ENCODE peak calls at places on chromosomes 1 and 21, in four cellular contexts. One of them, this sample, is unnamed.

GRCh38 chr1:30106125-30106524 is 617.3 kb downstream of the MATN1 start:
- DNase-seq in GM12878: no peak
- DNase-seq in K562: peak
- DNase-seq in HepG2: peak
- DNase-seq in this sample: peak

GRCh38 chr1:221069178-221069903 is 190.1 kb downstream of the HLX start:
- DNase-seq in K562: no peak
- DNase-seq in HepG2: no peak
- DNase-seq in GM12878: peak
- DNase-seq in this sample: no peak

GRCh38 chr1:50214764-50215163 is 106.0 kb downstream of the ELAVL4 start:
- DNase-seq in K562: no peak
- DNase-seq in HepG2: peak
- DNase-seq in GM12878: no peak
- DNase-seq in this sample: no peak

GRCh38 chr1:225428066-225428878 is 434 bp upstream of the LBR start:
- DNase-seq in GM12878: peak
- DNase-seq in HepG2: peak
- DNase-seq in K562: peak
- DNase-seq in this sample: peak

GRCh38 chr1:203673550-203674411 is 47.1 kb downstream of the ATP2B4 start:
- DNase-seq in K562: peak
- DNase-seq in HepG2: peak
- DNase-seq in GM12878: no peak
- DNase-seq in this sample: no peak

GRCh38 chr21:16082038-16082816 is 352.4 kb downstream of the USP25 start:
- DNase-seq in HepG2: no peak
- DNase-seq in GM12878: no peak
- DNase-seq in K562: no peak
- DNase-seq in this sample: no peak

GRCh38 chr1:79090985-79091384 is 84.5 kb upstream of the ADGRL4 start:
- DNase-seq in HepG2: no peak
- DNase-seq in GM12878: no peak
- DNase-seq in K562: no peak
- DNase-seq in this sample: no peak

GRCh38 chr1:12433323-12434053 is 184.5 kb downstream of the DHRS3 start:
- DNase-seq in HepG2: peak
- DNase-seq in GM12878: no peak
- DNase-seq in K562: peak
- DNase-seq in this sample: peak

GRCh38 chr1:109501644-109502367 is 7.7 kb downstream of the AMIGO1 start:
- DNase-seq in K562: no peak
- DNase-seq in HepG2: no peak
- DNase-seq in GM12878: no peak
- DNase-seq in this sample: no peak

GRCh38 chr1:5297199-5297877 is 642.9 kb downstream of the AJAP1 start:
- DNase-seq in HepG2: no peak
- DNase-seq in GM12878: no peak
- DNase-seq in K562: no peak
- DNase-seq in this sample: peak

GRCh38 chr21:14942801-14943490 is 121.9 kb downstream of the NRIP1 start:
- DNase-seq in K562: no peak
- DNase-seq in GM12878: no peak
- DNase-seq in HepG2: peak
- DNase-seq in this sample: no peak

GRCh38 chr1:7221823-7222462 is 436.7 kb downstream of the CAMTA1 start:
- DNase-seq in GM12878: no peak
- DNase-seq in K562: no peak
- DNase-seq in HepG2: no peak
- DNase-seq in this sample: no peak

GRCh38 chr21:28485301-28486022 is 507.2 kb downstream of the LTN1 start:
- DNase-seq in K562: no peak
- DNase-seq in HepG2: no peak
- DNase-seq in GM12878: no peak
- DNase-seq in this sample: no peak

GRCh38 chr1:161046574-161047167 is 894 bp upstream of the USF1 start:
- DNase-seq in GM12878: peak
- DNase-seq in K562: no peak
- DNase-seq in HepG2: no peak
- DNase-seq in this sample: no peak

GRCh38 chr21:16588433-16588860 is 858.7 kb downstream of the USP25 start:
- DNase-seq in GM12878: no peak
- DNase-seq in K562: no peak
- DNase-seq in HepG2: no peak
- DNase-seq in this sample: peak

GRCh38 chr1:218363141-218363540 is 18.0 kb downstream of the TGFB2 start:
- DNase-seq in K562: no peak
- DNase-seq in HepG2: no peak
- DNase-seq in GM12878: no peak
- DNase-seq in this sample: no peak

GRCh38 chr1:217469983-217470382 is 160.9 kb downstream of the GPATCH2 start:
- DNase-seq in HepG2: no peak
- DNase-seq in GM12878: no peak
- DNase-seq in K562: no peak
- DNase-seq in this sample: peak

GRCh38 chr1:234866007-234866866 is 256.3 kb upstream of the IRF2BP2 start:
- DNase-seq in GM12878: no peak
- DNase-seq in HepG2: peak
- DNase-seq in K562: peak
- DNase-seq in this sample: no peak

GRCh38 chr1:85607126-85607912 is 26.8 kb downstream of the CCN1 start:
- DNase-seq in HepG2: peak
- DNase-seq in K562: no peak
- DNase-seq in GM12878: no peak
- DNase-seq in this sample: no peak

GRCh38 chr1:162626089-162626488 is 6.2 kb upstream of the DDR2 start:
- DNase-seq in K562: no peak
- DNase-seq in GM12878: no peak
- DNase-seq in HepG2: no peak
- DNase-seq in this sample: no peak

GRCh38 chr1:40703316-40703715 is 11.8 kb downstream of the NFYC start:
- DNase-seq in K562: no peak
- DNase-seq in GM12878: no peak
- DNase-seq in HepG2: no peak
- DNase-seq in this sample: no peak

GRCh38 chr1:87436534-87436933 is 107.9 kb downstream of the LMO4 start:
- DNase-seq in HepG2: no peak
- DNase-seq in GM12878: no peak
- DNase-seq in K562: no peak
- DNase-seq in this sample: no peak

GRCh38 chr1:31679676-31680230 is 24.1 kb downstream of the COL16A1 start:
- DNase-seq in GM12878: no peak
- DNase-seq in HepG2: no peak
- DNase-seq in K562: no peak
- DNase-seq in this sample: no peak

GRCh38 chr1:22114083-22115012 is 28.5 kb downstream of the WNT4 start:
- DNase-seq in GM12878: no peak
- DNase-seq in K562: no peak
- DNase-seq in HepG2: no peak
- DNase-seq in this sample: peak

GRCh38 chr1:151720190-151720953 is 950 bp upstream of the RIIAD1 start:
- DNase-seq in HepG2: no peak
- DNase-seq in K562: no peak
- DNase-seq in GM12878: peak
- DNase-seq in this sample: no peak

GRCh38 chr1:27628712-27629111 is 6.3 kb downstream of the FGR start:
- DNase-seq in GM12878: no peak
- DNase-seq in HepG2: no peak
- DNase-seq in K562: no peak
- DNase-seq in this sample: peak

GRCh38 chr1:198030682-198031081 is 113.5 kb downstream of the LHX9 start:
- DNase-seq in HepG2: no peak
- DNase-seq in GM12878: no peak
- DNase-seq in K562: no peak
- DNase-seq in this sample: no peak

GRCh38 chr1:20410555-20410954 is 75.5 kb downstream of the CAMK2N1 start:
- DNase-seq in HepG2: no peak
- DNase-seq in K562: peak
- DNase-seq in GM12878: no peak
- DNase-seq in this sample: peak

GRCh38 chr1:175757381-175758015 is 14.1 kb upstream of the TNR start:
- DNase-seq in GM12878: no peak
- DNase-seq in HepG2: no peak
- DNase-seq in K562: peak
- DNase-seq in this sample: no peak

GRCh38 chr1:196209983-196210382 is 398.3 kb downstream of the KCNT2 start:
- DNase-seq in K562: no peak
- DNase-seq in GM12878: no peak
- DNase-seq in HepG2: no peak
- DNase-seq in this sample: peak

GRCh38 chr1:239696317-239696716 is 309.9 kb downstream of the CHRM3 start:
- DNase-seq in K562: no peak
- DNase-seq in GM12878: no peak
- DNase-seq in HepG2: no peak
- DNase-seq in this sample: no peak

DNA sequence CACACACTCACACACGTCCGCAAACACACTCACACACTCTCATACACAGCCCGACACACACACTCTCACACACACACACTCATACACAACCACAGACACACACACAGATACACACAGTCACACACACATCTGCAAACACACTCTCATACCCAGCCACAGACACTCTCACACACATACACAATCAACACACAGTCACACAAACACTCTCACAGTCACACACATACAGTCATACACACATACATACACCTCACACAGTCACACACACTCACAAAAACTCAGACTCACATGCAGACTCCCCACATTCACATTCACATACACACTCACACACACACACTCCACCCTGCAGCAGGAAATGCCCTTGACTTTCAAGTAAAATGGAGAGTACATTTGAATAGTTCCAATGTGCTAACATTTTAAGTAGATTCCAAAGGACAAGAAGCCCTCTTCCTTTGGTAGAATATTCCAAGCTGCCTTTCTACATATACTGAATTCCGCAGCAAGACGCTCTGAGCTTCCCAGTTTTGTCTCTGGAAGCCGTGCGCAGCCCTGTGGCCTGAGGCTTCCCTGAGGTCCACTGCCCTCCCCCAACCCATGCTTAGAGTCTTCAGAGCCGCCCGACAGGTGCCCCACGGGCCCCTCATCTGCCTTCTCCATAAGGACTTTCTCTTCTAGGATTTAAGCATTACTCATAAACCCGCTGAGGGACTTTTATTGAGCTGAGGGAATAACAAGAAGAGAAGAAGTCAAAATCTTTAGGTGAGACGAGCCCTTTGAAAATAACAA is 9.7 kb downstream of the BATF3 start:
- DNase-seq in K562: no peak
- DNase-seq in HepG2: no peak
- DNase-seq in GM12878: no peak
- DNase-seq in this sample: no peak
- TF ChIP-seq POLR2AphosphoS5 in K562: no peak
- TF ChIP-seq POLR2AphosphoS5 in HepG2: no peak
- TF ChIP-seq POLR2AphosphoS5 in GM12878: no peak
- TF ChIP-seq POLR2AphosphoS5 in this sample: no peak

GRCh38 chr1:54695764-54696163 is 19.9 kb upstream of the TTC4 start:
- DNase-seq in GM12878: no peak
- DNase-seq in K562: no peak
- DNase-seq in HepG2: no peak
- DNase-seq in this sample: no peak

GRCh38 chr1:54697896-54698295 is 17.8 kb upstream of the TTC4 start:
- DNase-seq in HepG2: no peak
- DNase-seq in K562: no peak
- DNase-seq in GM12878: no peak
- DNase-seq in this sample: no peak

GRCh38 chr1:54696262-54696661 is 19.4 kb upstream of the TTC4 start:
- DNase-seq in HepG2: no peak
- DNase-seq in K562: no peak
- DNase-seq in GM12878: no peak
- DNase-seq in this sample: no peak

GRCh38 chr1:54699936-54700525 is 15.6 kb upstream of the TTC4 start:
- DNase-seq in HepG2: no peak
- DNase-seq in GM12878: no peak
- DNase-seq in K562: no peak
- DNase-seq in this sample: no peak

DNA sequence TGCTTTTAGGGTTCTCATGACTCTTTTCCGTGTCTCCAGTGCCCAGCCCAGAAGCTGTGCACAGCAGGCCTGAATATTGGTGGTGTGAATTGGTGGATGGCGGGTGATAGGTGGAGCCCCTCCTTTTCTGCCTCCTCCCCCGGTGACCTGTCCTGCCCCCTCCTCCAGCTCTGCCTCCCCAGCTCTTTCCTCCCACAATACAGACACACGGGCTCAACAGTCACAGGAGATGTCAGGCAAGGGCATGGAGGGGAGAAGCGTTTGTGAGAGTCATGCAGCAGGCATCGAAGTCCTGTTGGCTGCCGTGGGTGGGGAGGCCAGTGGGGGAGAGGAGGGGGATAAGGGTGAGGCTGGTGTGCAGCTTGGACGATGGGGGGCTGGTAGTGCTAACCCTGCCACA is 17.3 kb upstream of the TTC4 start:
- DNase-seq in HepG2: no peak
- DNase-seq in GM12878: no peak
- DNase-seq in K562: no peak
- DNase-seq in this sample: no peak
- TF ChIP-seq FOXM1 in HepG2: no peak
- TF ChIP-seq FOXM1 in GM12878: no peak
- TF ChIP-seq FOXM1 in K562: no peak
- TF ChIP-seq FOXM1 in this sample: no peak

GRCh38 chr21:41961753-41962152 is 7.9 kb upstream of the C2CD2 start:
- DNase-seq in GM12878: no peak
- DNase-seq in HepG2: no peak
- DNase-seq in K562: no peak
- DNase-seq in this sample: no peak
- TF ChIP-seq JUND in GM12878: no peak
- TF ChIP-seq JUND in HepG2: no peak
- TF ChIP-seq JUND in K562: no peak
- TF ChIP-seq JUND in this sample: no peak

GRCh38 chr1:88980918-88981317 is 11.5 kb downstream of the KYAT3 start:
- DNase-seq in K562: no peak
- DNase-seq in GM12878: no peak
- DNase-seq in HepG2: no peak
- DNase-seq in this sample: no peak
- TF ChIP-seq POLR2AphosphoS5 in K562: no peak
- TF ChIP-seq POLR2AphosphoS5 in GM12878: no peak
- TF ChIP-seq POLR2AphosphoS5 in HepG2: no peak
- TF ChIP-seq POLR2AphosphoS5 in this sample: no peak

GRCh38 chr1:180916771-180917170 is 4.1 kb downstream of the KIAA1614 start:
- DNase-seq in GM12878: no peak
- DNase-seq in K562: no peak
- DNase-seq in HepG2: no peak
- DNase-seq in this sample: peak

GRCh38 chr1:180919183-180919700 is 6.5 kb downstream of the KIAA1614 start:
- DNase-seq in HepG2: no peak
- DNase-seq in K562: no peak
- DNase-seq in GM12878: no peak
- DNase-seq in this sample: no peak

GRCh38 chr1:180917306-180918065 is 4.8 kb downstream of the KIAA1614 start:
- DNase-seq in HepG2: no peak
- DNase-seq in K562: no peak
- DNase-seq in GM12878: no peak
- DNase-seq in this sample: no peak

GRCh38 chr1:180920193-180920592 is 7.5 kb downstream of the KIAA1614 start:
- DNase-seq in GM12878: no peak
- DNase-seq in K562: no peak
- DNase-seq in HepG2: no peak
- DNase-seq in this sample: no peak

GRCh38 chr1:180918519-180918918 is 5.8 kb downstream of the KIAA1614 start:
- DNase-seq in K562: no peak
- DNase-seq in HepG2: no peak
- DNase-seq in GM12878: peak
- DNase-seq in this sample: no peak
- TF ChIP-seq FOXM1 in K562: no peak
- TF ChIP-seq FOXM1 in HepG2: no peak
- TF ChIP-seq FOXM1 in GM12878: no peak
- TF ChIP-seq FOXM1 in this sample: no peak

This sample was measured in SK-N-SH.